ENCODE peak calls at places on chromosomes 4 and X, in six cellular contexts. R is HCT116, K is HepG2, E is GM12878, U is Panc1, V is upper lobe of left lung. C is an unnamed sample. For H3K9me3 and H3K4me1, the result is how much of the 10 kb centered on the place peaks cover.

GRCh38 chr4:81590596-81590995 is 118.9 kb upstream of the RASGEF1B start:
- ATAC-seq in V (no peak), U (no peak), K (no peak), R (no peak), E (no peak), C (no peak)

GRCh38 chr4:171186700-171187099 is 626.5 kb upstream of the GALNTL6 start:
- ATAC-seq in V (no peak), E (peak), R (no peak), K (no peak), U (no peak), C (no peak)

GRCh38 chr4:25927361-25928040 is 13.5 kb downstream of the SMIM20 start:
- ATAC-seq in K (no peak), E (no peak), R (no peak), V (no peak), U (no peak), C (no peak)

GRCh38 chr4:138249132-138249531 is 7.0 kb upstream of the SLC7A11 start:
- ATAC-seq in E (no peak), U (no peak), R (no peak), K (no peak), V (no peak), C (no peak)

GRCh38 chr4:145736241-145736831 is 56.4 kb downstream of the C4orf51 start:
- ATAC-seq in E (no peak), K (no peak), R (no peak), U (no peak), V (peak), C (peak)

GRCh38 chrX:118211891-118212816 is 95.5 kb upstream of the KLHL13 start:
- ATAC-seq in U (no peak), V (no peak), E (peak), K (no peak), R (no peak), C (no peak)

GRCh38 chr4:152138451-152138850 is 377.6 kb upstream of the GATB start:
- ATAC-seq in R (no peak), U (no peak), K (no peak), V (no peak), E (no peak), C (no peak)

GRCh38 chr4:67680568-67681222 is 20.3 kb downstream of the UBA6 start:
- ATAC-seq in E (no peak), V (no peak), U (no peak), K (peak), R (no peak), C (no peak)

GRCh38 chr4:38510201-38510600 is 153.8 kb upstream of the KLF3 start:
- ATAC-seq in K (no peak), V (no peak), R (no peak), E (no peak), U (no peak), C (no peak)

GRCh38 chr4:122688529-122688928 is 44.0 kb upstream of the BBS12 start:
- ATAC-seq in V (no peak), U (peak), R (no peak), E (no peak), K (no peak), C (no peak)

GRCh38 chr4:24322517-24322916 is 261.8 kb downstream of the DHX15 start:
- ATAC-seq in K (no peak), V (no peak), E (no peak), U (no peak), R (no peak), C (peak)

GRCh38 chrX:68433155-68433980 is at the start of gene OPHN1:
- ATAC-seq in V (peak), R (peak), E (no peak), U (peak), K (peak), C (peak)
- TF ChIP-seq POLR2AphosphoS5 in V (peak), R (peak), E (no peak), U (peak), K (no peak), C (no peak)

GRCh38 chr4:1294424-1294823 is 4.7 kb downstream of the MAEA start:
- ATAC-seq in K (no peak), V (no peak), E (no peak), U (no peak), R (no peak), C (no peak)

GRCh38 chr4:1293981-1294380 is 4.3 kb downstream of the MAEA start:
- ATAC-seq in K (no peak), V (no peak), R (no peak), U (no peak), E (no peak), C (no peak)

GRCh38 chr4:1294891-1295290 is 5.2 kb downstream of the MAEA start:
- ATAC-seq in R (no peak), U (peak), K (no peak), E (no peak), V (no peak), C (no peak)

GRCh38 chr4:1291996-1292702 is 2.5 kb downstream of the MAEA start:
- ATAC-seq in R (no peak), K (no peak), E (no peak), V (no peak), U (no peak), C (no peak)

DNA sequence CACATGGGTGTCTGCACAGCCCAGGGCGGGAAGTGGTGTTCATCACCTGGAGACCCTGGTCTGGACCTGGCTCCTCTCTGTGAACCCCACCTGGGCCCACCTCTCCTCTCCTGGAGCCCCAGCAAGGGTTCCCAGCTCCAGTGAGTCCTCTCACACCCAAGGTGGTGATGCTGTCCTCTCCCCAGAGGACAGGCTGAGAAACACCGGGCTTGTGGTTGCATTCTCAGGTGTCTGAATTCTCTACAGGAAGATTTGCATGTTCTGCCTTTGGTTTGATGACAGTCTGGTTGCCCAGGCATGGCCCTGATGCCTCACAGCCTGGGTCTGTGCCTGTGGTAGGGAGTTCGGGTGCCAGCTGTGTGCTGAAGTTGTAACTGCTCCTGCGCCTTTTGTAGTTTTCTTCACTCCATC is 3.8 kb downstream of the MAEA start:
- ATAC-seq in U (no peak), K (no peak), E (peak), R (no peak), V (no peak), C (no peak)
- H3K9me3 ChIP-seq in U (under half), K (under half), E (under half), R (under half), V (under half), C (under half)

GRCh38 chrX:12977761-12978204 is 2.9 kb downstream of the TMSB4X start:
- ATAC-seq in R (no peak), V (no peak), E (peak), K (no peak), U (no peak), C (no peak)
- H3K4me1 ChIP-seq in R (under half), V (under half), E (under half), K (under half), U (under half), C (under half)

DNA sequence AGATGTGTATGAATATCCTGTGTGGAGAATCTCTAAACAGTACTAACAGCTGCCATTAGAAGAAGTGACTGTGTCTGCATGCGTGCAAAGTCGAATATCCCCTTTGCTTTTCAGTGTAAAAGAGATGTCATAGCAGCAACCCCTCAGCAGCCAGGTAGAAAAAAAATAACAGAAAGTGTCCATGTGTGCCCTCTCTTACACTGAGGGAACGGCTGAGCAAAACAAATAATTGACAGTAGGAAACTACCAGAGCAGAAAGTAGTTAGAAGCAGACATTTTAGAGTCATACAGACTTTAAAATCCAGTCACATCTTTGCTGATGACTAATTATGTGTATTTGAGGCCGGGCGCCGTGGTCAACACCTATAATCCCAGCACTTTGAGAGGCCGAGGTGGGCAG is 370.8 kb downstream of the GPM6A start:
- ATAC-seq in E (peak), R (no peak), U (no peak), V (no peak), K (no peak), C (no peak)
- TF ChIP-seq POLR2AphosphoS5 in E (no peak), R (no peak), U (no peak), V (no peak), K (no peak), C (no peak)

GRCh38 chr4:1251773-1252066 is 2.8 kb upstream of the CTBP1 start:
- ATAC-seq in V (no peak), R (no peak), U (no peak), K (no peak), E (no peak), C (no peak)
- H3K9me3 ChIP-seq in V (under half), R (under half), U (under half), K (under half), E (under half), C (under half)

GRCh38 chr4:85740431-85740861 is 265.5 kb downstream of the ARHGAP24 start:
- ATAC-seq in R (no peak), U (peak), E (no peak), K (no peak), V (no peak), C (no peak)
- H3K4me1 ChIP-seq in R (half or more), U (under half), E (under half), K (under half), V (under half), C (under half)

GRCh38 chrX:149848855-149849254 is 32.1 kb upstream of the MAGEA8 start:
- ATAC-seq in K (no peak), E (no peak), U (no peak), V (no peak), R (no peak), C (no peak)
- TF ChIP-seq POLR2AphosphoS5 in K (no peak), E (no peak), U (no peak), V (no peak), R (no peak), C (no peak)

GRCh38 chr4:88320780-88321373 is 36.5 kb upstream of the PPM1K start:
- ATAC-seq in R (no peak), E (peak), V (peak), K (no peak), U (peak), C (no peak)

GRCh38 chr4:88320174-88320779 is 35.9 kb upstream of the PPM1K start:
- ATAC-seq in E (peak), U (peak), K (no peak), V (no peak), R (no peak), C (no peak)

GRCh38 chr4:88318751-88319350 is 34.5 kb upstream of the PPM1K start:
- ATAC-seq in V (no peak), K (no peak), E (no peak), R (no peak), U (no peak), C (no peak)

GRCh38 chr4:88315460-88316017 is 31.2 kb upstream of the PPM1K start:
- ATAC-seq in E (no peak), R (no peak), K (no peak), V (no peak), U (no peak), C (no peak)
- H3K9me3 ChIP-seq in E (under half), R (under half), K (under half), V (under half), U (under half), C (under half)

GRCh38 chr4:2075987-2076907 is 17.1 kb downstream of the NAT8L start:
- ATAC-seq in R (no peak), E (no peak), U (no peak), K (peak), V (no peak), C (no peak)

GRCh38 chr4:2079006-2079405 is 19.9 kb downstream of the NAT8L start:
- ATAC-seq in R (no peak), K (no peak), V (no peak), U (no peak), E (no peak), C (no peak)

GRCh38 chr4:2076908-2077534 is 17.9 kb downstream of the NAT8L start:
- ATAC-seq in R (no peak), U (no peak), V (no peak), E (peak), K (peak), C (no peak)

GRCh38 chr4:2078584-2078983 is 19.5 kb downstream of the NAT8L start:
- ATAC-seq in U (no peak), K (no peak), V (no peak), R (no peak), E (no peak), C (no peak)

DNA sequence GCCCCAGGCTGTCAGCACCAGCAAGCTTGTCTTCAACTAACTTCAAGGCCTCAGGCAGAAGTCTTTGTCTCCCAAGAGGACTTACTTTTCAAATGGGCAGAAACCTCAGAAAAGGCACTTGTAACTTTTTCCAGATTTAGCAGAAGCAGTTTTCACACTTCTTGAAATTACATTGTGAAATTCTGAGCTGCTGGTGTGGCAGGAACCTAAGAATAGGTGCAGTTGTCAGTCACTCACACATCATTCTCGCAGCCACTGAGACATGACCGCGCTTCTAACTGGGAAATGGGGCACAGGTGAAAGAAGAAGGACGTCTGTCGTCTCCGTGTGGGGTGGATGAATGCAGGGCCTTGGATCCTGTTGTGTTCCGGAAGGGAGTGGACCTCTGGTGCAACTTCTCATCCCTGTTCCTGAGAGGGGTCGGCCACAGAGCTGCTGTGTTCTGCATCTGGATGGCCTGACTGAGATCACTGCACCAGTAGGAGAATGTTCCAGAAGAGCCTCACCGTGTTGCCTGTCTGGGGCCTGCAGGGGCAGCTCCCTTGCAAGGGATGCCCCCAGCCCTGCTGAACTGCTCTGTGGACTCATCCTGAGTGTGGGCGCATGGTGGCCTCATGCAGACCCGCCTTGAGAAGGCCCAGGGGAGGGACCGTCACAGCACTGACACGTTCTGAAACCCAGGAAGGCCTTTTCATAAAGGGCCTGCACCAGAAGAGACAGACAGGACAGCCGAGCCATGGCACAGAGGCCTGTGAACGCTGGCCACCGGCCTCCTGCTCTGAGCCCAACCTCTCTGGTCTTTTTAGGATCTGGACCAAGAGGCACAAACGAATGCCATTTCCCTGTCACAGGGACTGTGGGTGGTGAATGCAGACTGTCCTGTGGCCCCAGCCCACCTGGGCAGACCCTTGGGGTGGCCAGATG is 18.7 kb downstream of the NAT8L start:
- ATAC-seq in V (no peak), R (no peak), U (no peak), E (peak), K (no peak), C (no peak)
- H3K4me1 ChIP-seq in V (under half), R (under half), U (under half), E (under half), K (half or more), C (under half)

GRCh38 chr4:99383833-99384392 is 31.4 kb upstream of the ADH1C start:
- ATAC-seq in U (no peak), V (peak), K (no peak), R (no peak), E (no peak), C (peak)

GRCh38 chr4:99394913-99395312 is 40.2 kb downstream of the ADH7 start:
- ATAC-seq in R (no peak), K (no peak), V (no peak), U (no peak), E (no peak), C (no peak)

GRCh38 chr4:99390060-99390459 is 37.5 kb upstream of the ADH1C start:
- ATAC-seq in V (peak), R (no peak), U (no peak), K (no peak), E (no peak), C (peak)

DNA sequence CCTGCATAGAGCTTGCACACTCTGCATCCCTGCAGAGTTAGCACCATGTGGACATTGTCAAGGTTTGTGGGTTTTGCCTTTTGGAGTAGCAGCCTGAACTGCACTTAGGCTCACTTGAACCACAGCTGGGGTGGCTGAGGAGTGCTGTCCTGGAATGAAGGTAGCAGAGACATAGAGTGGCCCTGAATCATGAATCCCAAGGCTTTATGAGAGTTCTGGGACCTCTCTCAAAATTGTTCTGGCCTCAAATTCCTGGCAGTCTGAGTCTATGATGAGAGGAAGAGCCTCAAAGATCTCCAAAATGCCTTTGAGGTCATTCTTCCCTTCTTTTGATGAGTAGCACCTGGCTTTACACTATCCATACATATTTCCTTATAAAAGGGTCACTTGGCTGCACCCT is 37.1 kb upstream of the ADH1C start:
- ATAC-seq in E (no peak), V (no peak), U (no peak), R (no peak), K (no peak), C (peak)
- TF ChIP-seq POLR2AphosphoS5 in E (no peak), V (no peak), U (no peak), R (no peak), K (no peak), C (no peak)

C was measured in gastroesophageal sphincter.